ENCODE peak calls at places on chromosomes 5 and 9, in six cellular contexts. U is Peyer's patch, W is left ventricle myocardium inferior, Y is lung, L is pancreas, K is H9. M is an unnamed sample.

GRCh38 chr5:166716856-166717492 is 1574.5 kb upstream of the WWC1 start:
- DNase-seq in U (no peak), W (no peak), Y (no peak), L (no peak), K (no peak), M (no peak)

GRCh38 chr9:84230355-84231136 is 110.0 kb downstream of the SLC28A3 start:
- DNase-seq in U (no peak), W (no peak), Y (no peak), L (no peak), K (no peak), M (peak; percentile 53)

GRCh38 chr9:131312822-131313770 is 23.6 kb downstream of the PLPP7 start:
- DNase-seq in U (no peak), W (no peak), Y (no peak), L (no peak), K (no peak), M (no peak)

GRCh38 chr9:94847486-94847885 is 121.0 kb downstream of the AOPEP start:
- DNase-seq in U (no peak), W (no peak), Y (no peak), L (no peak), K (no peak), M (no peak)

GRCh38 chr9:114287001-114287762 is 35.7 kb upstream of the ORM1 start:
- DNase-seq in U (peak; percentile 33), W (peak; percentile 8), Y (no peak), L (no peak), K (peak; percentile 29), M (peak; percentile 54)

GRCh38 chr9:134559013-134559412 is 82.6 kb upstream of the COL5A1 start:
- DNase-seq in U (peak; percentile 21), W (no peak), Y (no peak), L (no peak), K (peak; percentile 14), M (no peak)

GRCh38 chr9:120936011-120936763 is 9.6 kb upstream of the TRAF1 start:
- DNase-seq in U (peak; percentile 98), W (peak; percentile 95), Y (peak; percentile 91), L (peak; percentile 95), K (peak; percentile 85), M (peak; percentile 96)

GRCh38 chr9:70470050-70471015 is 55.9 kb upstream of the KLF9 start:
- DNase-seq in U (peak; percentile 89), W (peak; percentile 61), Y (no peak), L (peak; percentile 70), K (no peak), M (no peak)

GRCh38 chr9:123335227-123335985 is 20.6 kb upstream of the CRB2 start:
- DNase-seq in U (no peak), W (no peak), Y (peak; percentile 47), L (no peak), K (no peak), M (no peak)

GRCh38 chr5:181164076-181164952 is 16.9 kb downstream of the OR2V2 start:
- DNase-seq in U (no peak), W (no peak), Y (no peak), L (no peak), K (no peak), M (no peak)

GRCh38 chr5:139456776-139457175 is 5.8 kb downstream of the ECSCR start:
- DNase-seq in U (no peak), W (no peak), Y (no peak), L (no peak), K (no peak), M (no peak)

GRCh38 chr5:157993201-157993600 is 134.3 kb upstream of the CLINT1 start:
- DNase-seq in U (no peak), W (no peak), Y (no peak), L (no peak), K (no peak), M (no peak)

GRCh38 chr9:110128664-110129329 is 79.2 kb downstream of the C9orf152 start:
- DNase-seq in U (no peak), W (no peak), Y (no peak), L (no peak), K (no peak), M (no peak)

GRCh38 chr9:35142037-35142436 is 19.8 kb upstream of the UNC13B start:
- DNase-seq in U (no peak), W (no peak), Y (no peak), L (no peak), K (no peak), M (no peak)

GRCh38 chr9:70589571-70590263 is 175.3 kb upstream of the KLF9 start:
- DNase-seq in U (no peak), W (peak; percentile 52), Y (no peak), L (no peak), K (no peak), M (no peak)

DNA sequence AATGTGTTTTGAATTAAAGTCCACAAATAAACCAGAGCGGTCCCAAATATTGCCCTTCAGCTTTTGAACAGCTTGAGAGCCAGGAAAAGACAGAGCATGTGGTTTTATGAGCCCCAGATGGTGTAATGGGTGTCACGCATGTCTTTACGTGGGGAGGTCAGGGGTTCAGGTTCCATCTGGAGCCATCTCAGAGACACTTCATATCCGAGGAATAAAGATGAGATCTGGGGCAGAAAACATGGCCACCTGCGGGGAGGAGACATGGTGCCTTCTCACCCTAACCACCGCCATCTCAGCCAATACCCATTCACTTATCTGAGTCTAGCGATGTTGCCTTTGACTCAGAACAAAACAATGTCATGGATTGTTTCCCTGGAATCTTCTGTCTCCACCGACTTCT is 42.6 kb upstream of the ROR2 start:
- DNase-seq in U (no peak), W (no peak), Y (peak; percentile 26), L (no peak), K (no peak), M (no peak)
- TF ChIP-seq CTCF in U (no peak), W (no peak), Y (no peak), L (no peak), K (no peak), M (no peak)

GRCh38 chr5:135829681-135830383 is 4.6 kb upstream of the SLC25A48 start:
- DNase-seq in U (peak; percentile 73), W (peak; percentile 57), Y (peak; percentile 55), L (peak; percentile 73), K (peak; percentile 71), M (peak; percentile 82)

GRCh38 chr5:135829179-135829578 is 5.3 kb upstream of the SLC25A48 start:
- DNase-seq in U (no peak), W (no peak), Y (peak; percentile 13), L (no peak), K (no peak), M (no peak)

GRCh38 chr5:135832263-135832555 is 2.3 kb upstream of the SLC25A48 start:
- DNase-seq in U (no peak), W (no peak), Y (no peak), L (no peak), K (no peak), M (no peak)

GRCh38 chr5:135831439-135832262 is 2.8 kb upstream of the SLC25A48 start:
- DNase-seq in U (peak; percentile 25), W (no peak), Y (no peak), L (no peak), K (no peak), M (no peak)

DNA sequence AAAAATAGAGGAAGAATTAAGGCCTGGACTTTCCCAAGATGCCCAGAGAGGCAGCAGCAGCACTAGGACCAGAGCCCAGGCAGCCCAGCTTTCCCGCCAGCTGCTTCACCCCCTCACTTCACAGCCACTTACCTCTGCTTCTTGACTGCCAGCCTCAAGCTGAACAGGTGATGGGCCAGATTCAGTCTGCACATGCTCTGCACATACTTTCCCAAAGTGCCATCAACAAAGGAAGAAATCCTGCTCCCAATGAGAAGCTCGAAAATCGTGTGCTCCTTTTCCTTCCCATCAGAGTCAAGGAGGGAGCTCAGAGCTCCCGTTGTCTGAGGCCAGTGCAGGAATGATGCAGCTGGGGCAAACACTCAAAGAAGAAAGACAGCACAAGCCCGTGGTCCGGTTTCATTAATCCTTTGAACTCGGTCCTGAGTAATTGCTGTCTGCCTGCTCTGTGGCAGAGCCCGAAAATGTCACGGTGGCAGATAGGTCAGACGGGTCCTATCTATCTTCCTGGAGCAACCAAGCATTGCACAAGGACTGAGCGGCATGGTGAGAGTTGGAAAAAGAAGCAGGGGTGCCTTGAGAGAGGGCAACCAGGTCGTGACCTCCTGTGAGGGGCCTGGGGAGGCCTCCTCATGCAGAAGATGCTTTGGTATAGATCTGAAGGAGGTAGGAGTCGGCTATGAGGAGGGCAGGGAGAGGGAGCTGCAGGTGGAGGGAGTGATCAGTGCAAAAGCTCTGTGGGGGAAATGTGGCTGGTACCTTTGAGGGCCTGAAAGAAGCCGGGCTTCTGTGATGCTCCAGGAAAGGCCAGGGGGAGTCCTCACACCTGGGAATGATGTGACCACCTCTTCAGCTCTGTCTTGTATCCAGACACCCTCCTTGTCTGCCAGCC is 3.8 kb upstream of the SLC25A48 start:
- DNase-seq in U (no peak), W (no peak), Y (peak; percentile 22), L (no peak), K (no peak), M (no peak)
- TF ChIP-seq CTCF in U (no peak), W (no peak), Y (no peak), L (no peak), K (no peak), M (peak; percentile 24)

GRCh38 chr5:61790007-61790406 is 457.9 kb downstream of the ZSWIM6 start:
- DNase-seq in U (no peak), W (no peak), Y (no peak), L (no peak), K (no peak), M (no peak)
- TF ChIP-seq CTCF in U (no peak), W (no peak), Y (no peak), L (no peak), K (no peak), M (no peak)

DNA sequence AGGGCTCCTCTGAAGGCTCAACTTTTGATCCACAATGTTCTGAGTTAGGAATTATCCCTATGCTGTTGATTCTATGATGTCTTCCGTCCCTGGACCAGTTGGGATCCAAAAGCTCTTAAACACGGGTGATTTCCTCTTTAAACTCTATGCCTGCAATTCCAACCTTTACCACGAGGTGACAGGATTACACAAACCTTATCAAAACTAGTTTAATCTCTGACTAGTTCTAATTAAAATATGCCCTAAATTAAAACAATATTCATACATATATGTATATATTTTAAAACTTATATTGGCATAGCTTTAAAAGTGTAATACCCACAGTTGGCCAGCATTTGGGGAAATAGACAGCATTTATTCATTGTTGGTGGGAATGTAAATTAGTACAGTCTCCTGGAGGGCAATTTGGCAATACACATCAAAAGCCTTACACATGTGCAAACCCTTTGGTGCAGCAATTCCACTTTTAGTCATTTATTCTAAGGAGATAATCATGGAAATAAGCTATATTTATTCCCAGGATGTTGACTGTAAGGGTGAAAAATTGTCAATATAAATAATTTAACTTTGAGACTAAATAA is 51.6 kb upstream of the PHYKPL start:
- DNase-seq in U (no peak), W (no peak), Y (no peak), L (no peak), K (no peak), M (no peak)
- TF ChIP-seq CTCF in U (peak; percentile 8), W (peak; percentile 52), Y (no peak), L (peak; percentile 43), K (peak; percentile 95), M (peak; percentile 96)

GRCh38 chr9:129102791-129103594 is 7.6 kb downstream of the CRAT start:
- DNase-seq in U (peak; percentile 60), W (peak; percentile 34), Y (peak; percentile 45), L (peak; percentile 76), K (peak; percentile 85), M (peak; percentile 58)
- TF ChIP-seq CTCF in U (no peak), W (peak; percentile 59), Y (no peak), L (peak; percentile 46), K (peak; percentile 76), M (peak; percentile 53)

GRCh38 chr9:10274983-10275382 is 337.8 kb downstream of the PTPRD start:
- DNase-seq in U (no peak), W (no peak), Y (no peak), L (no peak), K (no peak), M (no peak)
- TF ChIP-seq CTCF in U (no peak), W (no peak), Y (no peak), L (no peak), K (peak; percentile 56), M (peak; percentile 22)

M was measured in glutamatergic neuron.